ENCODE peak calls at places on chromosome 9, in nine cellular contexts. K is NCI-H524, V is anterior cingulate cortex, E is sigmoid colon, O is upper lobe of right lung, T is amniotic epithelial cell, Y is NCI-H1417, G is NCI-H460, R is prostate gland. H is an unnamed sample.

GRCh38 chr9:6645153-6646027 is at the start of gene GLDC:
- DNase-seq in T (no peak), K (peak; percentile 94), V (peak; percentile 4), G (peak; percentile 75), R (peak; percentile 7), O (peak; percentile 71), Y (peak; percentile 82), E (no peak), H (peak; percentile 89)

GRCh38 chr9:99820330-99821186 is 1.1 kb upstream of the NR4A3 start:
- DNase-seq in R (peak; percentile 64), O (peak; percentile 71), G (peak; percentile 79), Y (peak; percentile 88), T (peak; percentile 69), K (no peak), V (no peak), E (peak; percentile 93), H (no peak)

GRCh38 chr9:7238244-7238637 is 480.5 kb downstream of the KDM4C start:
- DNase-seq in O (no peak), R (no peak), T (no peak), E (no peak), G (no peak), Y (no peak), V (no peak), K (no peak), H (no peak)

GRCh38 chr9:126915846-126916543 is 1.4 kb downstream of the RALGPS1 start:
- DNase-seq in O (no peak), E (no peak), G (no peak), V (no peak), T (no peak), Y (peak; percentile 63), R (peak; percentile 23), K (no peak), H (no peak)

GRCh38 chr9:36725777-36726356 is 153.2 kb downstream of the MELK start:
- DNase-seq in O (no peak), G (no peak), V (no peak), K (peak; percentile 11), T (no peak), R (no peak), E (no peak), Y (no peak), H (no peak)

GRCh38 chr9:69324549-69325401 is at the start of gene ENTREP1:
- DNase-seq in K (peak; percentile 15), G (peak; percentile 40), V (no peak), O (peak; percentile 92), T (peak; percentile 2), Y (peak; percentile 92), R (peak; percentile 78), E (peak; percentile 78), H (peak; percentile 42)

GRCh38 chr9:125146247-125146646 is 2.9 kb upstream of the SCAI start:
- DNase-seq in G (no peak), Y (no peak), K (no peak), E (no peak), T (peak; percentile 20), R (no peak), V (no peak), O (no peak), H (no peak)

GRCh38 chr9:7980691-7981289 is 181.2 kb upstream of the DMAC1 start:
- DNase-seq in O (no peak), V (no peak), R (no peak), K (peak; percentile 54), G (no peak), E (no peak), T (no peak), Y (no peak), H (no peak)

GRCh38 chr9:88645172-88645868 is 110.3 kb downstream of the NXNL2 start:
- DNase-seq in V (no peak), E (no peak), T (no peak), Y (no peak), O (no peak), K (no peak), R (no peak), G (no peak), H (no peak)

GRCh38 chr9:99019523-99020331 is 76.0 kb downstream of the COL15A1 start:
- DNase-seq in E (no peak), R (no peak), Y (no peak), G (peak; percentile 91), O (no peak), V (no peak), T (peak; percentile 99), K (no peak), H (no peak)

GRCh38 chr9:3459076-3459475 is 66.7 kb downstream of the RFX3 start:
- DNase-seq in K (peak; percentile 7), V (no peak), G (peak; percentile 58), R (no peak), O (no peak), T (no peak), E (no peak), Y (no peak), H (no peak)

GRCh38 chr9:135038331-135038730 is 49.1 kb upstream of the OLFM1 start:
- DNase-seq in Y (no peak), R (no peak), T (no peak), V (no peak), E (peak; percentile 47), O (peak; percentile 29), K (no peak), G (no peak), H (no peak)

GRCh38 chr9:111999319-111999718 is 102.7 kb downstream of the UGCG start:
- DNase-seq in V (no peak), T (no peak), K (no peak), O (no peak), G (no peak), Y (no peak), R (no peak), E (no peak), H (no peak)

GRCh38 chr9:113219972-113220371 is 1.1 kb downstream of the FKBP15 start:
- DNase-seq in V (no peak), E (no peak), R (no peak), K (no peak), Y (no peak), T (peak; percentile 72), O (no peak), G (no peak), H (no peak)

GRCh38 chr9:113906411-113907110 is 30.5 kb downstream of the ZNF618 start:
- DNase-seq in E (no peak), T (no peak), V (no peak), Y (no peak), G (no peak), O (no peak), R (peak; percentile 42), K (no peak), H (no peak)

GRCh38 chr9:83588256-83588655 is 34.7 kb upstream of the IDNK start:
- DNase-seq in V (no peak), E (no peak), O (no peak), G (no peak), T (peak; percentile 95), K (no peak), Y (no peak), R (no peak), H (no peak)

GRCh38 chr9:135533093-135533492 is 11.9 kb downstream of the LCN1 start:
- DNase-seq in Y (no peak), O (no peak), T (no peak), V (no peak), E (peak; percentile 14), K (no peak), G (no peak), R (no peak), H (no peak)

GRCh38 chr9:128136816-128137793 is 9.6 kb upstream of the PTGES2 start:
- DNase-seq in T (peak; percentile 82), G (no peak), O (no peak), Y (no peak), K (no peak), R (no peak), V (no peak), E (no peak), H (no peak)

GRCh38 chr9:123724211-123724831 is 205.6 kb downstream of the DENND1A start:
- DNase-seq in T (peak; percentile 55), V (no peak), R (no peak), E (no peak), G (peak; percentile 4), O (no peak), K (peak; percentile 14), Y (peak; percentile 10), H (peak; percentile 27)

GRCh38 chr9:115672477-115673316 is 480.9 kb upstream of the PAPPA start:
- DNase-seq in G (peak; percentile 82), Y (no peak), O (no peak), K (no peak), T (peak; percentile 99), V (no peak), E (no peak), R (no peak), H (no peak)

GRCh38 chr9:121393318-121393717 is 23.3 kb upstream of the STOM start:
- DNase-seq in O (no peak), R (no peak), E (no peak), Y (no peak), G (no peak), T (no peak), K (no peak), V (no peak), H (no peak)

GRCh38 chr9:133141833-133142594 is 21.0 kb upstream of the RALGDS start:
- DNase-seq in K (no peak), O (peak; percentile 74), Y (peak; percentile 74), G (no peak), T (no peak), E (peak; percentile 75), R (peak; percentile 36), V (no peak), H (no peak)

GRCh38 chr9:100492952-100493351 is 20.0 kb downstream of the TMEFF1 start:
- DNase-seq in V (no peak), Y (no peak), R (no peak), E (no peak), G (no peak), T (peak; percentile 35), K (no peak), O (no peak), H (no peak)

GRCh38 chr9:13786131-13786530 is 506.6 kb upstream of the MPDZ start:
- DNase-seq in T (no peak), R (no peak), O (peak; percentile 64), Y (no peak), E (no peak), G (no peak), V (no peak), K (no peak), H (no peak)

GRCh38 chr9:114154597-114155102 is 687 bp upstream of the COL27A1 start:
- DNase-seq in T (no peak), V (no peak), K (no peak), O (no peak), G (no peak), Y (no peak), E (no peak), R (no peak), H (no peak)

GRCh38 chr9:99069075-99069474 is 35.8 kb upstream of the TGFBR1 start:
- DNase-seq in V (no peak), K (no peak), Y (no peak), G (no peak), T (no peak), R (no peak), O (no peak), E (no peak), H (no peak)

GRCh38 chr9:38671372-38671731 is 48.6 kb downstream of the FAM240B start:
- DNase-seq in O (no peak), E (no peak), R (no peak), T (no peak), K (no peak), G (no peak), Y (no peak), V (no peak), H (no peak)

GRCh38 chr9:108439967-108440366 is 415.8 kb downstream of the ACTL7B start:
- DNase-seq in E (no peak), T (peak; percentile 86), G (peak; percentile 14), V (no peak), R (no peak), O (no peak), K (no peak), Y (no peak), H (no peak)

GRCh38 chr9:131809941-131810344 is 70.1 kb upstream of the RAPGEF1 start:
- DNase-seq in E (no peak), R (no peak), Y (no peak), K (peak; percentile 99), T (no peak), O (no peak), V (no peak), G (no peak), H (no peak)

GRCh38 chr9:87157366-87158031 is 210.2 kb upstream of the GAS1 start:
- DNase-seq in E (no peak), R (peak; percentile 29), V (no peak), K (no peak), Y (no peak), G (no peak), O (no peak), T (no peak), H (no peak)

GRCh38 chr9:3241290-3241689 is 284.5 kb downstream of the RFX3 start:
- DNase-seq in Y (no peak), K (no peak), R (no peak), V (no peak), E (no peak), O (no peak), G (no peak), T (peak; percentile 51), H (no peak)